ENCODE peak calls at places on chromosomes 12 and 14, in six cellular contexts. Z is H9, N is neuronal stem cell, U is IMR-90, A is mesendoderm, H is trophoblast cell. E is an unnamed sample.

GRCh38 chr14:92677087-92677668 is 71.2 kb downstream of the LGMN start:
- DNase-seq in N (no peak), A (no peak), Z (no peak), H (peak; percentile 7), U (no peak), E (no peak)

GRCh38 chr12:11949738-11950403 is 120.9 kb upstream of the BCL2L14 start:
- DNase-seq in Z (no peak), H (no peak), N (no peak), A (no peak), U (no peak), E (no peak)

GRCh38 chr14:69048456-69048855 is 69.4 kb upstream of the ACTN1 start:
- DNase-seq in H (no peak), Z (no peak), A (no peak), N (no peak), U (no peak), E (no peak)

GRCh38 chr12:85996280-85996679 is 122.2 kb downstream of the NTS start:
- DNase-seq in A (no peak), U (no peak), Z (no peak), H (no peak), N (no peak), E (peak; percentile 9)

GRCh38 chr14:95431199-95432145 is 85.0 kb downstream of the SYNE3 start:
- DNase-seq in A (peak; percentile 71), H (peak; percentile 49), U (peak; percentile 17), N (peak; percentile 40), Z (peak; percentile 63), E (peak; percentile 16)

GRCh38 chr14:57748279-57748678 is 117.6 kb downstream of the SLC35F4 start:
- DNase-seq in U (no peak), H (no peak), Z (no peak), A (no peak), N (no peak), E (no peak)

GRCh38 chr12:83106873-83107272 is 420.2 kb downstream of the TMTC2 start:
- DNase-seq in H (no peak), N (no peak), U (no peak), Z (no peak), A (no peak), E (no peak)

GRCh38 chr12:56358836-56359532 is 923 bp downstream of the STAT2 start:
- DNase-seq in N (no peak), Z (no peak), H (peak; percentile 48), A (no peak), U (peak; percentile 87), E (peak; percentile 93)

GRCh38 chr14:34851395-34851794 is 23.8 kb downstream of the BAZ1A start:
- DNase-seq in U (peak; percentile 71), H (no peak), N (no peak), Z (no peak), A (no peak), E (no peak)

GRCh38 chr14:91114079-91115065 is 499 bp downstream of the DGLUCY start:
- DNase-seq in N (peak; percentile 92), H (peak; percentile 74), A (peak; percentile 97), Z (peak; percentile 93), U (peak; percentile 43), E (peak; percentile 81)

GRCh38 chr14:98742001-98742400 is 530.0 kb downstream of the BCL11B start:
- DNase-seq in Z (no peak), U (no peak), H (no peak), N (no peak), A (no peak), E (no peak)

GRCh38 chr12:113961921-113962710 is 4.0 kb downstream of the RBM19 start:
- DNase-seq in A (no peak), H (peak; percentile 6), N (no peak), Z (no peak), U (peak; percentile 72), E (peak; percentile 73)

GRCh38 chr12:29895966-29896365 is 112.2 kb upstream of the TMTC1 start:
- DNase-seq in Z (peak; percentile 46), U (no peak), N (no peak), H (no peak), A (no peak), E (no peak)

GRCh38 chr14:68094158-68094557 is 274.6 kb downstream of the RAD51B start:
- DNase-seq in H (no peak), U (no peak), A (no peak), N (no peak), Z (no peak), E (no peak)

GRCh38 chr12:56221233-56221756 is 427 bp downstream of the RNF41 start:
- DNase-seq in H (peak; percentile 67), Z (peak; percentile 64), N (peak; percentile 65), A (peak; percentile 87), U (peak; percentile 73), E (peak; percentile 82)

GRCh38 chr14:77303417-77304156 is 17.1 kb downstream of the POMT2 start:
- DNase-seq in U (peak; percentile 97), Z (no peak), A (peak; percentile 86), H (peak; percentile 79), N (no peak), E (peak; percentile 99)

GRCh38 chr12:110141389-110141788 is 17.2 kb downstream of the IFT81 start:
- DNase-seq in Z (no peak), N (no peak), A (no peak), U (peak; percentile 65), H (no peak), E (peak; percentile 51)

GRCh38 chr12:76020281-76020680 is 11.3 kb downstream of the PHLDA1 start:
- DNase-seq in H (peak; percentile 66), N (no peak), Z (no peak), U (peak; percentile 80), A (peak; percentile 85), E (peak; percentile 93)

GRCh38 chr14:104512061-104512460 is 67.5 kb upstream of the C14orf180 start:
- DNase-seq in N (no peak), Z (no peak), A (no peak), U (no peak), H (no peak), E (no peak)
- H4K8ac ChIP-seq in N (no peak overlapping the region), Z (no peak overlapping the region), A (no peak overlapping the region), U (no peak overlapping the region), H (no peak overlapping the region), E (no peak overlapping the region)

DNA sequence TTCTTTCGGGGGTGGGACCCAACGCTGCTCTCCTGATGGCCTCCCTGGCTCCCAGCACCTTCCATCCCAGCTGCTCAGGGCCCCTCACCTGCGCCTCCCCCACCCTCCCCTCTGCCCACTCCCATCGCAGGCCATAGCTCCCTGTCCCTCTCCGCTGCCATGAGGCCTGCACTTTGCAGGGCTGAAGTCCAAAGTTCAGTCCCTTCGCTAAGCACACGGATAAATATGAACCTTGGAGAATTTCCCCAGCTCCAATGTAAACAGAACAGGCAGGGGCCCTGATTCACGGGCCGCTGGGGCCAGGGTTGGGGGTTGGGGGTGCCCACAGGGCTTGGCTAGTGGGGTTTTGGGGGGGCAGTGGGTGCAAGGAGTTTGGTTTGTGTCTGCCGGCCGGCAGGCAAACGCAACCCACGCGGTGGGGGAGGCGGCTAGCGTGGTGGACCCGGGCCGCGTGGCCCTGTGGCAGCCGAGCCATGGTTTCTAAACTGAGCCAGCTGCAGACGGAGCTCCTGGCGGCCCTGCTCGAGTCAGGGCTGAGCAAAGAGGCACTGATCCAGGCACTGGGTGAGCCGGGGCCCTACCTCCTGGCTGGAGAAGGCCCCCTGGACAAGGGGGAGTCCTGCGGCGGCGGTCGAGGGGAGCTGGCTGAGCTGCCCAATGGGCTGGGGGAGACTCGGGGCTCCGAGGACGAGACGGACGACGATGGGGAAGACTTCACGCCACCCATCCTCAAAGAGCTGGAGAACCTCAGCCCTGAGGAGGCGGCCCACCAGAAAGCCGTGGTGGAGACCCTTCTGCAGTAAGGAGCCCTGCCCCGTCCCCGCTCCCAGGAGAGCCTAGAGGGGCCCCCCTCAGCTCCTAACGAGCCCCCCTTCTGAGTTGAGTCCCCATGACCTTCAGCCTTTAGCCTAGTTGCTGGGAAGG is at the start of gene HNF1A:
- DNase-seq in A (no peak), N (no peak), U (no peak), Z (no peak), H (no peak), E (no peak)
- H4K8ac ChIP-seq in A (no peak within 1 kb of the TSS), N (no peak within 1 kb of the TSS), U (no peak within 1 kb of the TSS), Z (no peak within 1 kb of the TSS), H (no peak within 1 kb of the TSS), E (no peak within 1 kb of the TSS)

GRCh38 chr12:52389313-52390207 is 4.1 kb upstream of the KRT84 start:
- DNase-seq in A (peak; percentile 67), U (no peak), N (no peak), Z (peak; percentile 62), H (peak; percentile 23), E (no peak)

GRCh38 chr12:52392465-52393007 is 7.1 kb upstream of the KRT84 start:
- DNase-seq in A (no peak), H (no peak), N (no peak), U (no peak), Z (no peak), E (no peak)

GRCh38 chr12:52391618-52392002 is 6.2 kb upstream of the KRT84 start:
- DNase-seq in H (no peak), Z (no peak), U (no peak), N (no peak), A (no peak), E (no peak)

GRCh38 chr12:52387859-52388258 is 2.4 kb upstream of the KRT84 start:
- DNase-seq in Z (no peak), U (no peak), A (no peak), N (no peak), H (no peak), E (no peak)

GRCh38 chr12:52390739-52391617 is 5.5 kb upstream of the KRT84 start:
- DNase-seq in H (peak; percentile 48), Z (peak; percentile 80), A (peak; percentile 70), N (no peak), U (peak; percentile 13), E (peak; percentile 21)
- H4K8ac ChIP-seq in H (no peak overlapping the region), Z (no peak overlapping the region), A (no peak overlapping the region), N (no peak overlapping the region), U (no peak overlapping the region), E (no peak overlapping the region)

DNA sequence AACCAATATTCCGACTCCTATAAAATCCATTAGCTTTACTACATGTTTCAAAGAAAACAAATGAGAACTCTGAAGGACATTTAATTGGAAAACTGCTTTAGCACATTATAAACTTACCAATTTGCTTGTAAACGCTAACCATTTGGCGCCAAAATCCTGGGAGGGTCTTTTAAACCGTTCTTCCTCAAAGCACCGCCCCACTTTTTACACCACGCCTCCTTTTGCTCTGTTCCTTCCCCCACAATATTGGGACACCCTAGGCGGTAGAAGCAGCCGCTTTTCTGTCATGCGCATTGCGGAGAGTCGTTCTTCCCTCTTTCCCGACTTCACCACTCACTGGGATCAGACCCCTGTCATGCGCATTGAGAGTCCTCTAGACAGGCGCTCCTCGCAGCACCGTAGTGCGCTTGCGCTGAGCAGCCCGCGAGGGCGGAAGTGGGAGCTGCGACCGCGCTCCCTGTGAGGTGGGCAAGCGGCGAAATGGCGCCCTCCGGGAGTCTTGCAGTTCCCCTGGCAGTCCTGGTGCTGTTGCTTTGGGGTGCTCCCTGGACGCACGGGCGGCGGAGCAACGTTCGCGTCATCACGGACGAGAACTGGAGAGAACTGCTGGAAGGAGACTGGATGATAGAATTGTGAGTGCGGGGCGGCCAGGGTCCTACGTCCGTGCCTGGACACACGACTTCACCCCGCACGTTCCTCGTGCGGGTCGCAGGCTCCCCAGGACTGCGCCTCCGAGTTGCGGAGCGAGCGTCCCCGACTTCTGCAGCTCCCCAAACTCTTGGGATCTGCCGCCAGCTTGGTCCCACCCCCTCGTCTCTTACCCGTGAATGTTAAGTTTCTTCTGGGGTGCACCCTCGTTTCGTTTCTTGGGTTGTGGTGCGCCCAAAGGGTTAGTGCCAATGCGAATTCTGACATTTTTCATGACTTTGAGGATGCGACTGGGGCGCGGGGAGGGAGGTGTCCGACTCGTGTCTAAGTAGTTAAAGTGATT is at the start of gene TMX1:
- DNase-seq in H (peak; percentile 100), N (peak; percentile 98), Z (peak; percentile 99), U (peak; percentile 99), A (peak; percentile 100), E (peak; percentile 99)
- H4K8ac ChIP-seq in H (peak within 1 kb of the TSS; percentile 91), N (no peak within 1 kb of the TSS), Z (no peak within 1 kb of the TSS), U (peak within 1 kb of the TSS; percentile 83), A (no peak within 1 kb of the TSS), E (peak within 1 kb of the TSS; percentile 98)

E was measured in mesenchymal stem cell.